ENCODE peak calls at places on chromosome 14, in five cellular contexts. C is progenitor cell of endocrine pancreas, H is HL-60, V is A549, T is skeletal muscle cell. P is an unnamed sample.

GRCh38 chr14:105187935-105188524 is 6.9 kb upstream of the NUDT14 start:
- DNase-seq in V (no peak), H (no peak), T (no peak), C (no peak), P (no peak)

GRCh38 chr14:101590062-101590461 is 28.8 kb downstream of the DIO3 start:
- DNase-seq in H (no peak), V (no peak), T (no peak), C (no peak), P (no peak)

GRCh38 chr14:21734457-21735074 is 60.9 kb upstream of the OR4E1 start:
- DNase-seq in T (no peak), H (peak; percentile 45), V (peak; percentile 2), C (no peak), P (peak; percentile 20)

GRCh38 chr14:80433811-80434210 is 222.5 kb upstream of the DIO2 start:
- DNase-seq in C (no peak), V (no peak), T (no peak), H (no peak), P (no peak)

GRCh38 chr14:72401632-72402428 is 469.6 kb downstream of the RGS6 start:
- DNase-seq in C (no peak), H (no peak), T (no peak), V (no peak), P (no peak)

GRCh38 chr14:58060077-58060476 is 91.9 kb downstream of the ARMH4 start:
- DNase-seq in V (no peak), H (no peak), T (no peak), C (no peak), P (no peak)

GRCh38 chr14:103627073-103628025 is 1.7 kb upstream of the KLC1 start:
- DNase-seq in C (no peak), H (no peak), V (no peak), T (no peak), P (no peak)

GRCh38 chr14:68564236-68564825 is 228.5 kb downstream of the ZFP36L1 start:
- DNase-seq in V (no peak), C (no peak), T (no peak), H (no peak), P (no peak)

GRCh38 chr14:74347096-74347794 is 1.0 kb upstream of the VRTN start:
- DNase-seq in V (no peak), C (no peak), T (no peak), H (no peak), P (no peak)

GRCh38 chr14:50366589-50366988 is 30.1 kb downstream of the CDKL1 start:
- DNase-seq in V (no peak), T (no peak), C (no peak), H (no peak), P (no peak)

GRCh38 chr14:52325126-52325525 is 11.0 kb downstream of the PTGER2 start:
- DNase-seq in C (no peak), H (peak; percentile 72), V (no peak), T (no peak), P (no peak)

GRCh38 chr14:71029236-71029781 is 122.0 kb downstream of the PCNX1 start:
- DNase-seq in C (no peak), V (no peak), T (no peak), H (no peak), P (no peak)

GRCh38 chr14:61174395-61175386 is 106.4 kb downstream of the TMEM30B start:
- DNase-seq in C (no peak), H (no peak), V (no peak), T (peak; percentile 59), P (no peak)

GRCh38 chr14:69842671-69843407 is 36.4 kb upstream of the SMOC1 start:
- DNase-seq in C (peak; percentile 38), V (no peak), H (no peak), T (no peak), P (no peak)

GRCh38 chr14:23708343-23708742 is 72.2 kb downstream of the DHRS2 start:
- DNase-seq in T (no peak), V (no peak), C (no peak), H (no peak), P (no peak)

GRCh38 chr14:68951051-68951797 is 27.9 kb downstream of the ACTN1 start:
- DNase-seq in V (peak; percentile 80), T (peak; percentile 75), H (peak; percentile 54), C (no peak), P (no peak)

GRCh38 chr14:68462683-68463082 is 330.2 kb downstream of the ZFP36L1 start:
- DNase-seq in C (no peak), V (no peak), H (no peak), T (no peak), P (no peak)

GRCh38 chr14:60977848-60978247 is 3.0 kb downstream of the TRMT5 start:
- DNase-seq in V (no peak), H (no peak), C (no peak), T (no peak), P (no peak)

GRCh38 chr14:23555882-23556699 is at the start of gene THTPA:
- DNase-seq in V (peak; percentile 95), T (no peak), C (peak; percentile 81), H (peak; percentile 94), P (peak; percentile 68)

GRCh38 chr14:84234281-84234680 is 1295.7 kb upstream of the FLRT2 start:
- DNase-seq in C (no peak), T (no peak), V (no peak), H (no peak), P (no peak)

GRCh38 chr14:102516531-102517411 is 7.2 kb upstream of the ANKRD9 start:
- DNase-seq in T (no peak), V (peak; percentile 67), H (peak; percentile 29), C (peak; percentile 84), P (no peak)

GRCh38 chr14:105050551-105050897 is 14.7 kb downstream of the GPR132 start:
- DNase-seq in T (no peak), H (no peak), V (no peak), C (no peak), P (no peak)

GRCh38 chr14:93105362-93105761 is 10.4 kb downstream of the ITPK1 start:
- DNase-seq in C (no peak), V (no peak), T (no peak), H (peak; percentile 92), P (no peak)

GRCh38 chr14:30129795-30130194 is 202.1 kb upstream of the PRKD1 start:
- DNase-seq in C (no peak), H (no peak), V (no peak), T (no peak), P (no peak)

GRCh38 chr14:100530270-100531072 is 56.7 kb downstream of the BEGAIN start:
- DNase-seq in H (no peak), C (no peak), V (no peak), T (no peak), P (no peak)

GRCh38 chr14:77181603-77182437 is at the start of gene TMEM63C:
- DNase-seq in V (peak; percentile 78), C (peak; percentile 38), H (peak; percentile 72), T (no peak), P (peak; percentile 99)

GRCh38 chr14:60647081-60647836 is 2.0 kb downstream of the SIX1 start:
- DNase-seq in T (no peak), V (no peak), H (no peak), C (no peak), P (no peak)

GRCh38 chr14:23299558-23299957 is 3.1 kb downstream of the PPP1R3E start:
- DNase-seq in T (no peak), V (peak; percentile 35), C (no peak), H (peak; percentile 31), P (no peak)

GRCh38 chr14:37903561-37904191 is 304.0 kb upstream of the SSTR1 start:
- DNase-seq in V (peak; percentile 13), H (no peak), C (no peak), T (no peak), P (no peak)

GRCh38 chr14:101965145-101965531 is 765 bp downstream of the DYNC1H1 start:
- DNase-seq in H (peak; percentile 60), T (no peak), C (peak; percentile 37), V (no peak), P (no peak)

GRCh38 chr14:34933301-34933700 is 49.5 kb upstream of the SRP54 start:
- DNase-seq in T (no peak), V (no peak), H (no peak), C (no peak), P (no peak)

GRCh38 chr14:36517242-36518030 is 2.6 kb downstream of the NKX2-1 start:
- DNase-seq in T (no peak), V (no peak), H (no peak), C (no peak), P (no peak)

GRCh38 chr14:105861985-105862465 is 335.6 kb downstream of the TMEM121 start:
- DNase-seq in T (no peak), C (no peak), V (no peak), H (no peak), P (no peak)

GRCh38 chr14:95707327-95707726 is 6.6 kb downstream of the TCL1A start:
- DNase-seq in T (no peak), C (no peak), H (no peak), V (no peak), P (no peak)

GRCh38 chr14:29937116-29937515 is 9.5 kb upstream of the PRKD1 start:
- DNase-seq in V (no peak), T (no peak), C (no peak), H (no peak), P (no peak)

GRCh38 chr14:30369531-30370180 is 189.3 kb upstream of the G2E3 start:
- DNase-seq in T (no peak), C (no peak), H (no peak), V (no peak), P (no peak)

GRCh38 chr14:77053046-77053841 is 24.7 kb upstream of the IRF2BPL start:
- DNase-seq in T (no peak), V (no peak), H (peak; percentile 29), C (peak; percentile 85), P (peak; percentile 54)

GRCh38 chr14:28756896-28757570 is 9.6 kb upstream of the FOXG1 start:
- DNase-seq in H (peak; percentile 14), C (no peak), V (peak; percentile 42), T (no peak), P (no peak)

GRCh38 chr14:51981218-51981854 is 8.0 kb upstream of the RTRAF start:
- DNase-seq in V (no peak), C (no peak), T (no peak), H (no peak), P (no peak)

GRCh38 chr14:93946506-93947170 is 19.5 kb downstream of the FAM181A start:
- DNase-seq in T (no peak), H (no peak), C (no peak), V (no peak), P (no peak)